ENCODE peak calls at places on chromosomes 12 and 14, in six cellular contexts. N is tibial nerve; Q is iPS DF 6.9; L is PC-9; V is adipocyte; J is CD4-positive, CD25-positive, alpha-beta regulatory T cell. Z is an unnamed sample.
A peak's percentile ranks its signal among the peaks of the same experiment; 100 is the strongest.

GRCh38 chr12:131608740-131609665 is 101.9 kb upstream of the SFSWAP start:
- DNase-seq in N (peak; percentile 69), Q (no peak), L (no peak), V (peak; percentile 75), J (peak; percentile 41), Z (peak; percentile 62)

GRCh38 chr14:56944397-56944796 is 134.1 kb upstream of the OTX2 start:
- DNase-seq in N (no peak), Q (no peak), L (no peak), V (no peak), J (no peak), Z (no peak)

GRCh38 chr14:27528328-27528727 is 930.5 kb upstream of the NOVA1 start:
- DNase-seq in N (no peak), Q (peak; percentile 11), L (no peak), V (peak; percentile 79), J (no peak), Z (no peak)

GRCh38 chr12:94677778-94678177 is 27.4 kb upstream of the TMCC3 start:
- DNase-seq in N (no peak), Q (no peak), L (peak; percentile 91), V (no peak), J (no peak), Z (no peak)

GRCh38 chr12:18456344-18456743 is 195.0 kb downstream of the PIK3C2G start:
- DNase-seq in N (no peak), Q (no peak), L (no peak), V (no peak), J (no peak), Z (no peak)

GRCh38 chr14:76769636-76770292 is 8.5 kb downstream of the VASH1 start:
- DNase-seq in N (no peak), Q (no peak), L (no peak), V (no peak), J (no peak), Z (no peak)

GRCh38 chr12:95857799-95858198 is 953 bp upstream of the SNRPF start:
- DNase-seq in N (no peak), Q (no peak), L (no peak), V (no peak), J (no peak), Z (no peak)

GRCh38 chr14:96268426-96269358 is 12.7 kb downstream of the BDKRB1 start:
- DNase-seq in N (peak; percentile 32), Q (no peak), L (peak; percentile 80), V (peak; percentile 97), J (no peak), Z (no peak)

GRCh38 chr14:68139466-68140110 is 320.0 kb downstream of the RAD51B start:
- DNase-seq in N (no peak), Q (no peak), L (no peak), V (peak; percentile 9), J (no peak), Z (no peak)

GRCh38 chr14:75523771-75524171 is 1.5 kb downstream of the BATF start:
- DNase-seq in N (no peak), Q (no peak), L (no peak), V (no peak), J (no peak), Z (no peak)
- H3K4me3 ChIP-seq in N (no peak overlapping the region), Q (no peak overlapping the region), L (peak overlapping the region; percentile 68), V (no peak overlapping the region), J (peak overlapping the region; percentile 94), Z (no peak overlapping the region)

DNA sequence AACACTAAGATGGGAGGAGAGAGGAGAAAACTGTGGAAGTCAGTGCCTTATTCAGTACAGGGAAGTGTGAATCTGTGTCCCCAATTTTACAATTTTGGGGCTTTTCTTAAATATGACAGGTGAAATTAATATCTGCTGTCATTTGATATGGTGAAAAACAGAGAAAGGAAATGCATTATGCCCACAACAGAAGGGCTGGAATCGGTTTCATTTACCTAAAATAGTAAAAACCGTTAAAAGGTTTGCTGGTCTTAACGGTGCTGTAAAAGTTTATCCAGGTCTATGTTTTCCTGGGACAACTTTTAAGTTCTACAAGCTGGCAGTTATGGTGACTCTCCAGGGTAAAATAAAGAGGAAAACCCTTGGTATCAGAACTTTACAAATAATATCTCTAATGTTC is 310.8 kb downstream of the FUT8 start:
- DNase-seq in N (no peak), Q (no peak), L (no peak), V (no peak), J (no peak), Z (no peak)
- H3K9me3 ChIP-seq in N (no peaks in the 10 kb centered on the region), Q (no peaks in the 10 kb centered on the region), L (no peaks in the 10 kb centered on the region), V (peaks cover 12% of the 10 kb centered on the region), J (no peaks in the 10 kb centered on the region), Z (peaks cover 9% of the 10 kb centered on the region)

DNA sequence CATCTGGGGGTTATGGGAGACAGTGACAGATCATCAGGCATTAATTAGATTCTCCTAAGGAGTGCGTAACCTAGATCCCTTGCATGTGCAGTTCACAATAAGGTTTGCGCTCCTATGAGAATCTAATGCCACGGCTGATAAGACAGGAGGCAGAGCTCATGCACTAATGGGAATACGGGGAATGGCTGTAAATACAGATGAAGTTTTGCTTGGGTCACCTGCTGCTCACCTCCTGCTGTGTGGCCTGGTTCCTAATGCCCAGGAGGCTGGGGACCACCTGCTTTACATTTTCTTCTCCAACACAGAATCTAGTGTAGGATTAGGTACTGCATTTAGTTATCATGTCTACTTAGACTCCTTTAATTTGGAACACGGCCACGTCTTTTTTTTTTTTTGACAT is 49.7 kb upstream of the SAV1 start:
- DNase-seq in N (no peak), Q (no peak), L (no peak), V (no peak), J (no peak), Z (no peak)
- H3K4me3 ChIP-seq in N (no peak overlapping the region), Q (no peak overlapping the region), L (no peak overlapping the region), V (no peak overlapping the region), J (no peak overlapping the region), Z (no peak overlapping the region)

GRCh38 chr14:50475460-50475859 is 56.9 kb downstream of the MAP4K5 start:
- DNase-seq in N (no peak), Q (no peak), L (no peak), V (peak; percentile 32), J (no peak), Z (no peak)
- H3K9me3 ChIP-seq in N (no peaks in the 10 kb centered on the region), Q (no peaks in the 10 kb centered on the region), L (peaks cover 50% of the 10 kb centered on the region), V (peaks cover 82% of the 10 kb centered on the region), J (peaks cover 45% of the 10 kb centered on the region), Z (peaks cover 49% of the 10 kb centered on the region)

GRCh38 chr14:32208490-32208889 is 5.4 kb upstream of the RNU6-8 start:
- DNase-seq in N (no peak), Q (no peak), L (no peak), V (no peak), J (no peak), Z (no peak)
- H3K4me3 ChIP-seq in N (no peak overlapping the region), Q (no peak overlapping the region), L (no peak overlapping the region), V (no peak overlapping the region), J (no peak overlapping the region), Z (no peak overlapping the region)

GRCh38 chr12:34291426-34291901 is 269.2 kb downstream of the ALG10 start:
- DNase-seq in N (peak; percentile 2), Q (no peak), L (no peak), V (no peak), J (no peak), Z (no peak)
- H3K9me3 ChIP-seq in N (no peaks in the 10 kb centered on the region), Q (peaks cover 42% of the 10 kb centered on the region), L (no peaks in the 10 kb centered on the region), V (peaks cover 1% of the 10 kb centered on the region), J (no peaks in the 10 kb centered on the region), Z (peaks cover 3% of the 10 kb centered on the region)

GRCh38 chr12:50999139-50999538 is 27.0 kb downstream of the SLC11A2 start:
- DNase-seq in N (no peak), Q (no peak), L (no peak), V (no peak), J (no peak), Z (no peak)
- H3K4me3 ChIP-seq in N (no peak overlapping the region), Q (no peak overlapping the region), L (no peak overlapping the region), V (no peak overlapping the region), J (no peak overlapping the region), Z (no peak overlapping the region)

GRCh38 chr14:106530031-106530422 is 1003.6 kb downstream of the TMEM121 start:
- DNase-seq in N (no peak), Q (no peak), L (no peak), V (no peak), J (no peak), Z (no peak)

GRCh38 chr14:106528717-106529116 is 1002.3 kb downstream of the TMEM121 start:
- DNase-seq in N (no peak), Q (no peak), L (no peak), V (no peak), J (no peak), Z (no peak)

DNA sequence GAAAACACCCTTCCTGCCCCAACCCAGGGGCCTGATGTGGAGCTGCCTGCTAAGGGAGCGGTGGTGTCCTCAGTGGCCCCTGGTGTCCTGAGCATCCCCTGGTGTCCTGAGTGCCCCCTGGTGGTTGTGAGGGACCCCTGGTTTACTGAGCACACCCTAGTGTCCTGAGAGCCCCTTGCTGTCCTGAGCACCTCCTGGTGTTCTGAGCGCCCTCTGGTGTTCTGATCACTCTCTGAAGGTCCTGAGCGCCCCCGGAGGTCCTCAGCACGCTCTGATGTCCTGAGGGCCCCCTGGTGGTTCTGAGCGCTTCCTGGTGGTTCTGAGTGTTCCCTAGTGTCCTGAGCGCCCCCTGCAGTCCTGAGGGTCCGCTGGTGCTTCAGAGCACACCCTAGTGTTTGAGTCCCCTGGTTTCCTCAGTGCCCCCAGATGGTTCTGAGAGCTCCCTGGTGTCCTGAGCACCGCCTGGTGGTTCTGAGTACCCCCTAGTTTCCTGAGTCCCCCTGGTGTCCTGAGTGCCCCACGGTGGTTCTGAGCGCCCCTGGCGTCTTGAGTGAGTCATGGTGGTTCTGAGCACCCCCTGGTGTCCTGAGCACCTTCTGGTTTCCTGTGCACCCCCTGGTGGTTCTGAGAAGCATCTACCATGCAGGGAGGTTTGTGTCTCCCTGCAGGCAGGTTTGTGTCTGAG is 1004.2 kb downstream of the TMEM121 start:
- DNase-seq in N (no peak), Q (no peak), L (no peak), V (no peak), J (peak; percentile 30), Z (no peak)
- H3K9me3 ChIP-seq in N (no peaks in the 10 kb centered on the region), Q (peaks cover 12% of the 10 kb centered on the region), L (no peaks in the 10 kb centered on the region), V (peaks cover 3% of the 10 kb centered on the region), J (no peaks in the 10 kb centered on the region), Z (peaks cover 26% of the 10 kb centered on the region)

DNA sequence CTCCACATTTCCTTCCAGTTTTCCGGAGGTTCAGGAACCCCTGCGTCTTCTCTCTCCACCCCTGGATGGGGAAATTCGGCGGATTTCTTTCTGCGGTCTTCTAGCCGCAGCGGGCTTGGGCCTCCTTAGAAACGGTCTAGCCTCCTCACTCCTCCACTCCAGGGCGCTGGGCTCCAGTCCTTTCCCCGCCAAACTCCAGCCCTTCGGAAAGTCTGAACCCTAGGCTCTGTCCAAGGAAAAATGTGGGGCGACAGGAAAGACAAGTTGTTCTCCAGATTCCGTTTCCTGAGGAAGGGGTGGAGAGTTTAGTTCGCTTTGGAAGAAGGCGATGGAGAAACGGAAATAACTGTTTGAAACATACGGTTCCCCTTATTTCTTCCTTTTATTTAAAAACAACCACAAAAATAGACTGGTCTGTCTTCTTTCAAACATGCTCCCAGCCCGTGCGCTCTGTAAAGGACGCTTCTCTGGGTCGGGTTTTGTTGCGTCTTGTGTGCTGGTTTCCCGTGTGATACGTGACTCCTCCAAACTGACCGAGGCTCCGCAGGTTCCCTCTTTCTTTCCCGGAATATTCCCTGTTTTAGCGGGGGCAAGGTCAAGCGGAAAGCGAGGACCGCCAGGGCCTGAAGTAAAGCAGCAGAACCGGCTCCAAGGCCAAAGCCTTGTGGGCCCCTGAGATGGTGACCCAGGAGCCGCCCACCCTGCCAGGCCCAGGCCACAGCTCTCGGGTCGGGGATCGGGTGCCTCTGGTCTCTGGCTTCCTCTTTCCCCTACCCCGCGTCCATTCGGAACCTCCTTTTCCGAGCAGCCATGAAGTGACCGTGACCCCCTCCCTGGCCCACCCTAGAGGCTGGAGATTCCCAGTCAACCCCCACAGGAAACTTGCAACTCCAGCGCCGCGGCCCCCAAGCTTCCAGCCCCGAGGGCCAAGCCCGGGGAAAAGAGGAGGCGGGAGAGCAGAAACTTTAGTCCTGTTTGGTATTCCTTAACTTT is 1.1 kb upstream of the HOXC10 start:
- DNase-seq in N (no peak), Q (no peak), L (no peak), V (no peak), J (no peak), Z (no peak)
- H3K4me3 ChIP-seq in N (no peak overlapping the region), Q (no peak overlapping the region), L (no peak overlapping the region), V (peak overlapping the region; percentile 21), J (no peak overlapping the region), Z (no peak overlapping the region)